ENCODE peak calls at places on chromosomes 3 and 15, in six cellular contexts. N is HCT116, W is H1, T is SK-N-SH, V is HepG2, L is K562. K is an unnamed sample.

GRCh38 chr3:46027021-46027705 is at the start of gene XCR1:
- DNase-seq in N (no peak), W (no peak), L (no peak), T (no peak), V (no peak), K (no peak)

GRCh38 chr3:152707314-152707713 is 127.6 kb upstream of the P2RY1 start:
- DNase-seq in L (no peak), N (no peak), T (peak; percentile 46), V (no peak), W (no peak), K (no peak)

GRCh38 chr3:179750720-179751328 is 98.0 kb downstream of the USP13 start:
- DNase-seq in W (no peak), V (peak; percentile 17), T (peak; percentile 49), L (no peak), N (no peak), K (no peak)

GRCh38 chr3:78809941-78810340 is 957.9 kb downstream of the ROBO1 start:
- DNase-seq in N (no peak), W (no peak), V (no peak), L (no peak), T (no peak), K (no peak)

GRCh38 chr15:28123408-28124023 is 24.4 kb upstream of the OCA2 start:
- DNase-seq in V (peak; percentile 57), N (peak; percentile 41), W (peak; percentile 85), T (peak; percentile 87), L (peak; percentile 65), K (peak; percentile 36)

GRCh38 chr3:58422756-58423324 is 10.8 kb downstream of the PDHB start:
- DNase-seq in N (no peak), T (no peak), L (no peak), W (no peak), V (peak; percentile 40), K (no peak)

GRCh38 chr3:48855681-48856447 is 8.2 kb upstream of the PRKAR2A start:
- DNase-seq in V (peak; percentile 87), W (no peak), T (no peak), L (no peak), N (no peak), K (no peak)

GRCh38 chr3:23685484-23686258 is 120.1 kb upstream of the UBE2E1 start:
- DNase-seq in N (peak; percentile 99), W (no peak), L (peak; percentile 53), V (peak; percentile 72), T (peak; percentile 65), K (peak; percentile 94)

GRCh38 chr3:181630873-181631272 is 80.9 kb upstream of the SOX2 start:
- DNase-seq in V (no peak), N (no peak), T (no peak), W (no peak), L (no peak), K (no peak)

GRCh38 chr15:93974804-93975481 is 256.4 kb upstream of the MCTP2 start:
- DNase-seq in L (no peak), W (no peak), T (peak; percentile 16), N (peak; percentile 2), V (peak; percentile 22), K (no peak)

GRCh38 chr3:25655659-25656058 is 9.0 kb downstream of the TOP2B start:
- DNase-seq in L (no peak), N (no peak), V (no peak), W (no peak), T (no peak), K (no peak)

GRCh38 chr15:77650285-77650684 is 17.6 kb upstream of the LINGO1 start:
- DNase-seq in L (peak; percentile 69), W (peak; percentile 85), N (peak; percentile 12), V (peak; percentile 29), T (peak; percentile 70), K (no peak)

GRCh38 chr3:55488398-55489055 is 1.4 kb upstream of the WNT5A start:
- DNase-seq in L (peak; percentile 18), T (peak; percentile 79), W (peak; percentile 82), V (no peak), N (no peak), K (no peak)

GRCh38 chr3:47772788-47773187 is 8.9 kb downstream of the SMARCC1 start:
- DNase-seq in W (no peak), N (no peak), L (no peak), V (no peak), T (no peak), K (no peak)

DNA sequence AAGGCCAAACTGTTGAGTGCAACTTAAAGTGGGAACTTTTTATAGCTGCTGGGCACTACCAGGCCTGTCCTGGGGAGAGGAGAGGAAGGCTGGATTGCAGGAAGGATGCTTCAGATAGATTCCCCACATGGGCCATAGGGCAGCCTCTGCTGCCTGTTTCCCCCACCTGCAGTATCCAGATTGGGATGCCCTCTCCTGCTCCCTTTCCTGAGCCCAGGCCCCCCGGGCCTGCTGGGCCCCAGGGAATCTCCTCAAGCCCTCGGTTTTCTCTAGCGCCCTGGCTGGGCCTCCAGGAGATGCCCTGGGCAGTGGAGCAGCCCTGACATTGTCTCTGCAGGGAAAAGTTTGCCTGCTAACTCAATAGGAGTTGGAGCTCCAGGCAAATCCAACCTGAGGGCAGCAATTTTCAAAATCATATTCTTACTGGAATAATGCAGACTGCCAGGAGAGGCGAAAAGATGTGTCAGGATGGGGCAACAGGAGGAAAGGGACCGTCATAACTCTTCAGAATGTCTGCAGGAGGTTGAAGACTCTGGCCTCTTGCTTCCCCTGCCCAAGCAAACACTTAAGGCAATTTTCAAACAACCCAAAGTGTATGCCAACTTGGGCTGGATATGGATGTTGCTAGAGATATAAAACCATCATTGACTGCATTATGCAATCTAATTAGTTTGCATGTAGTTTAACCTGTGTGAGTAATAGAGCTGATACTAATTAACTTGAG is 4.4 kb downstream of the NR2F2 start:
- DNase-seq in N (no peak), L (no peak), T (no peak), V (no peak), W (no peak), K (no peak)
- TF ChIP-seq SIN3A in N (no peak), L (no peak), T (no peak), V (no peak), W (no peak), K (no peak)

GRCh38 chr15:33476076-33476475 is 165.3 kb downstream of the RYR3 start:
- DNase-seq in L (no peak), V (no peak), T (no peak), W (no peak), N (no peak), K (no peak)
- TF ChIP-seq SIN3A in L (no peak), V (no peak), T (no peak), W (no peak), N (no peak), K (no peak)

GRCh38 chr3:177451277-177451880 is 254.1 kb upstream of the TBL1XR1 start:
- DNase-seq in N (no peak), V (peak; percentile 59), L (no peak), T (no peak), W (no peak), K (no peak)

GRCh38 chr3:177446160-177446559 is 248.9 kb upstream of the TBL1XR1 start:
- DNase-seq in V (no peak), W (no peak), T (no peak), L (no peak), N (no peak), K (no peak)

GRCh38 chr3:177447938-177448337 is 250.7 kb upstream of the TBL1XR1 start:
- DNase-seq in T (no peak), L (no peak), V (no peak), N (peak; percentile 21), W (no peak), K (no peak)

GRCh38 chr3:177451940-177452484 is 254.7 kb upstream of the TBL1XR1 start:
- DNase-seq in W (no peak), N (no peak), V (peak; percentile 41), T (peak; percentile 36), L (no peak), K (no peak)

GRCh38 chr3:177448987-177449975 is 252.0 kb upstream of the TBL1XR1 start:
- DNase-seq in N (no peak), T (no peak), L (no peak), W (no peak), V (peak; percentile 58), K (no peak)
- TF ChIP-seq SIN3A in N (no peak), T (no peak), L (no peak), W (no peak), V (no peak), K (no peak)

GRCh38 chr15:71538922-71539321 is 271.4 kb upstream of the NR2E3 start:
- DNase-seq in V (no peak), T (no peak), N (no peak), W (no peak), L (no peak), K (no peak)
- TF ChIP-seq SIN3A in V (no peak), T (no peak), N (no peak), W (no peak), L (no peak), K (no peak)

GRCh38 chr3:195195321-195196209 is 75.4 kb downstream of the XXYLT1 start:
- DNase-seq in V (no peak), W (no peak), N (no peak), L (no peak), T (no peak), K (no peak)
- TF ChIP-seq SIN3A in V (no peak), W (no peak), N (no peak), L (no peak), T (no peak), K (no peak)

GRCh38 chr15:96158938-96159337 is 171.6 kb upstream of the NR2F2 start:
- DNase-seq in W (no peak), V (peak; percentile 30), L (no peak), T (no peak), N (no peak), K (no peak)
- TF ChIP-seq SIN3A in W (no peak), V (no peak), L (no peak), T (no peak), N (no peak), K (no peak)

K was measured in Panc1.